ENCODE peak calls at places on chromosomes 2 and 18, in nine cellular contexts. V is activated T-helper 1 cell treated with anti-CD3 and anti-CD28 coated beads, Interleukin-2, amount 50 U/mL, for 16 hours; T is NCI-H510A; S is stimulated activated CD4-positive, alpha-beta T cell treated with anti-CD3 and anti-CD28 coated beads, Interleukin-15, amount 100 ng/mL, for 24 hours; Z is HCT116; O is stimulated activated CD8-positive, alpha-beta memory T cell treated with anti-CD3 and anti-CD28 coated beads, Interleukin-15, amount 100 ng/mL, for 24 hours; P is HuH-7.5; L is right cardiac atrium; I is ovary. C is an unnamed sample.

GRCh38 chr2:46364797-46365457 is 67.7 kb downstream of the EPAS1 start:
- DNase-seq in Z (peak), L (no peak), I (no peak), T (peak), S (peak), P (peak), O (no peak), V (no peak), C (peak)

GRCh38 chr2:218396688-218397501 is 2.8 kb upstream of the CTDSP1 start:
- DNase-seq in V (peak), S (peak), I (peak), O (no peak), P (peak), Z (no peak), L (peak), T (peak), C (no peak)

GRCh38 chr2:133884739-133885381 is 316.6 kb upstream of the NCKAP5 start:
- DNase-seq in V (no peak), T (no peak), Z (no peak), I (no peak), O (no peak), S (no peak), P (peak), L (no peak), C (no peak)

GRCh38 chr18:8314123-8314522 is 295.1 kb upstream of the RAB12 start:
- DNase-seq in T (no peak), P (no peak), L (no peak), I (no peak), O (no peak), V (no peak), S (no peak), Z (no peak), C (no peak)

GRCh38 chr2:212990697-212991096 is 160.7 kb downstream of the IKZF2 start:
- DNase-seq in L (no peak), I (no peak), T (no peak), S (no peak), Z (no peak), O (no peak), P (no peak), V (no peak), C (no peak)

GRCh38 chr2:3940661-3941060 is 237.3 kb downstream of the DCDC2C start:
- DNase-seq in P (no peak), T (no peak), S (no peak), O (no peak), I (no peak), Z (no peak), L (no peak), V (no peak), C (no peak)

GRCh38 chr2:48508461-48509124 is 21.4 kb upstream of the STON1 start:
- DNase-seq in T (no peak), Z (no peak), P (peak), L (no peak), S (no peak), O (no peak), V (no peak), I (no peak), C (no peak)

GRCh38 chr2:132037527-132038178 is 124.1 kb downstream of the ANKRD30BL start:
- DNase-seq in V (no peak), L (peak), O (no peak), I (no peak), P (no peak), S (peak), T (peak), Z (no peak), C (peak)

GRCh38 chr2:20540587-20541304 is 93.9 kb downstream of the RHOB start:
- DNase-seq in P (no peak), S (no peak), L (no peak), T (no peak), I (no peak), Z (no peak), O (no peak), V (no peak), C (no peak)

GRCh38 chr2:183125659-183126341 is 1.6 kb downstream of the NUP35 start:
- DNase-seq in V (no peak), L (no peak), T (no peak), S (no peak), P (no peak), O (no peak), I (no peak), Z (no peak), C (no peak)

GRCh38 chr2:62787381-62787780 is 81.9 kb downstream of the EHBP1 start:
- DNase-seq in I (no peak), T (peak), P (no peak), L (no peak), O (no peak), S (no peak), V (no peak), Z (no peak), C (peak)

GRCh38 chr2:71683666-71684065 is 230.3 kb downstream of the DYSF start:
- DNase-seq in P (no peak), I (no peak), O (no peak), Z (no peak), V (no peak), T (no peak), L (no peak), S (no peak), C (no peak)

GRCh38 chr2:152558174-152559091 is 158.8 kb downstream of the PRPF40A start:
- DNase-seq in O (no peak), T (no peak), V (no peak), L (no peak), Z (no peak), P (no peak), S (no peak), I (no peak), C (no peak)

GRCh38 chr18:10726198-10727068 is 200.6 kb downstream of the NAPG start:
- DNase-seq in T (no peak), L (no peak), Z (no peak), O (no peak), S (peak), P (no peak), I (no peak), V (no peak), C (no peak)

GRCh38 chr2:219021591-219021990 is 19.7 kb downstream of the CFAP65 start:
- DNase-seq in V (no peak), T (no peak), P (no peak), O (no peak), S (no peak), I (no peak), Z (no peak), L (no peak), C (no peak)

GRCh38 chr2:148993336-148993735 is 45.2 kb upstream of the LYPD6B start:
- DNase-seq in V (no peak), Z (no peak), T (no peak), O (no peak), S (no peak), I (no peak), P (no peak), L (no peak), C (no peak)

GRCh38 chr18:76643996-76644395 is 149.0 kb upstream of the ZNF516 start:
- DNase-seq in V (no peak), L (no peak), O (no peak), P (no peak), T (no peak), S (peak), Z (no peak), I (no peak), C (no peak)

GRCh38 chr2:98704499-98705332 is 26.2 kb downstream of the MGAT4A start:
- DNase-seq in Z (no peak), V (no peak), L (no peak), O (no peak), T (peak), P (no peak), I (no peak), S (no peak), C (no peak)

GRCh38 chr2:143981428-143981827 is 538.5 kb downstream of the ZEB2 start:
- DNase-seq in P (no peak), T (no peak), I (no peak), S (no peak), V (no peak), O (no peak), Z (no peak), L (no peak), C (no peak)

GRCh38 chr2:134722728-134723127 is 3.9 kb upstream of the TMEM163 start:
- DNase-seq in S (no peak), I (no peak), Z (no peak), T (no peak), P (peak), O (no peak), L (no peak), V (no peak), C (peak)

GRCh38 chr2:223563462-223563861 is 38.7 kb downstream of the SCG2 start:
- DNase-seq in S (no peak), T (peak), P (peak), V (no peak), L (no peak), I (no peak), Z (peak), O (no peak), C (no peak)

GRCh38 chr2:239289545-239289944 is 111.3 kb downstream of the HDAC4 start:
- DNase-seq in T (no peak), P (no peak), O (no peak), V (no peak), Z (no peak), I (no peak), L (peak), S (no peak), C (no peak)

GRCh38 chr2:205850611-205851010 is 168.3 kb downstream of the NRP2 start:
- DNase-seq in O (no peak), S (no peak), P (no peak), V (no peak), Z (no peak), L (no peak), I (no peak), T (no peak), C (no peak)

GRCh38 chr18:29501952-29502351 is 1325.0 kb upstream of the CDH2 start:
- DNase-seq in I (no peak), Z (no peak), P (no peak), T (no peak), S (no peak), V (no peak), O (no peak), L (no peak), C (no peak)

GRCh38 chr2:154587739-154588138 is 110.8 kb upstream of the KCNJ3 start:
- DNase-seq in Z (no peak), P (no peak), T (no peak), S (no peak), I (no peak), O (no peak), L (no peak), V (no peak), C (no peak)

GRCh38 chr2:195009202-195009601 is 647.8 kb upstream of the SLC39A10 start:
- DNase-seq in O (no peak), Z (no peak), T (no peak), V (no peak), I (no peak), P (no peak), S (no peak), L (no peak), C (peak)

GRCh38 chr18:57768557-57769326 is 34.4 kb downstream of the ATP8B1 start:
- DNase-seq in Z (no peak), I (no peak), P (no peak), T (peak), O (no peak), L (no peak), V (no peak), S (no peak), C (no peak)

GRCh38 chr2:232013701-232014353 is 52.3 kb downstream of the DIS3L2 start:
- DNase-seq in T (peak), V (no peak), S (no peak), I (no peak), L (no peak), O (no peak), P (no peak), Z (no peak), C (peak)

GRCh38 chr18:78542204-78542603 is 437.4 kb upstream of the SALL3 start:
- DNase-seq in V (no peak), S (no peak), Z (no peak), T (no peak), I (no peak), L (peak), P (no peak), O (no peak), C (no peak)

GRCh38 chr2:120914839-120915521 is 179.3 kb downstream of the GLI2 start:
- DNase-seq in S (no peak), T (no peak), I (peak), P (no peak), O (no peak), Z (no peak), L (peak), V (no peak), C (peak)

GRCh38 chr18:78627546-78628315 is 351.9 kb upstream of the SALL3 start:
- DNase-seq in I (no peak), T (no peak), V (no peak), Z (no peak), S (no peak), L (no peak), P (no peak), O (no peak), C (no peak)

GRCh38 chr2:25586726-25587144 is 86.6 kb downstream of the DTNB start:
- DNase-seq in P (no peak), S (peak), V (no peak), T (no peak), L (no peak), I (no peak), Z (no peak), O (no peak), C (no peak)

GRCh38 chr2:216555274-216555673 is 56.6 kb downstream of the RPL37A start:
- DNase-seq in S (no peak), L (peak), Z (no peak), I (no peak), O (no peak), P (no peak), V (no peak), T (no peak), C (no peak)

GRCh38 chr2:46381871-46382270 is 84.7 kb downstream of the EPAS1 start:
- DNase-seq in L (no peak), O (no peak), S (no peak), I (no peak), T (no peak), Z (no peak), V (no peak), P (no peak), C (no peak)

GRCh38 chr2:160282063-160282580 is 82.0 kb upstream of the ITGB6 start:
- DNase-seq in T (no peak), P (no peak), L (no peak), V (no peak), O (no peak), I (no peak), S (no peak), Z (no peak), C (no peak)

GRCh38 chr2:20491739-20492531 is 45.1 kb downstream of the RHOB start:
- DNase-seq in O (no peak), P (no peak), Z (peak), I (no peak), V (no peak), L (peak), T (no peak), S (no peak), C (peak)

GRCh38 chr2:218829868-218830451 is 1.6 kb downstream of the PRKAG3 start:
- DNase-seq in L (peak), P (no peak), V (no peak), T (peak), O (no peak), I (no peak), S (no peak), Z (no peak), C (no peak)

C was measured in SK-N-DZ.